ENCODE peak calls at places on chromosomes 1 and 21, in four cellular contexts. One of them, this sample, is unnamed.

GRCh38 chr1:163442214-163442765 is 120.5 kb downstream of the NUF2 start:
- DNase-seq in NCI-H1092: no peak
- DNase-seq in left cardiac atrium: no peak
- DNase-seq in stimulated activated CD8-positive, alpha-beta memory T cell treated with anti-CD3 and anti-CD28 coated beads, Interleukin-12 subunit alpha, Interleukin-12 subunit beta, amount 100 ng/mL, for 1 hour: no peak
- DNase-seq in this sample: no peak

GRCh38 chr1:32454726-32455125 is 10.1 kb upstream of the ZBTB8B start:
- DNase-seq in NCI-H1092: peak; percentile 88
- DNase-seq in stimulated activated CD8-positive, alpha-beta memory T cell treated with anti-CD3 and anti-CD28 coated beads, Interleukin-12 subunit alpha, Interleukin-12 subunit beta, amount 100 ng/mL, for 1 hour: no peak
- DNase-seq in left cardiac atrium: peak; percentile 68
- DNase-seq in this sample: no peak

GRCh38 chr1:67342002-67342890 is 34.6 kb downstream of the IL12RB2 start:
- DNase-seq in NCI-H1092: no peak
- DNase-seq in left cardiac atrium: no peak
- DNase-seq in stimulated activated CD8-positive, alpha-beta memory T cell treated with anti-CD3 and anti-CD28 coated beads, Interleukin-12 subunit alpha, Interleukin-12 subunit beta, amount 100 ng/mL, for 1 hour: no peak
- DNase-seq in this sample: no peak

GRCh38 chr1:234234199-234234598 is 139.1 kb upstream of the COA6 start:
- DNase-seq in NCI-H1092: no peak
- DNase-seq in left cardiac atrium: no peak
- DNase-seq in stimulated activated CD8-positive, alpha-beta memory T cell treated with anti-CD3 and anti-CD28 coated beads, Interleukin-12 subunit alpha, Interleukin-12 subunit beta, amount 100 ng/mL, for 1 hour: no peak
- DNase-seq in this sample: no peak

GRCh38 chr1:232508161-232508661 is 121.7 kb downstream of the SIPA1L2 start:
- DNase-seq in stimulated activated CD8-positive, alpha-beta memory T cell treated with anti-CD3 and anti-CD28 coated beads, Interleukin-12 subunit alpha, Interleukin-12 subunit beta, amount 100 ng/mL, for 1 hour: no peak
- DNase-seq in NCI-H1092: no peak
- DNase-seq in left cardiac atrium: peak; percentile 23
- DNase-seq in this sample: no peak

GRCh38 chr21:37396855-37397254 is 30.3 kb downstream of the DYRK1A start:
- DNase-seq in NCI-H1092: no peak
- DNase-seq in left cardiac atrium: no peak
- DNase-seq in stimulated activated CD8-positive, alpha-beta memory T cell treated with anti-CD3 and anti-CD28 coated beads, Interleukin-12 subunit alpha, Interleukin-12 subunit beta, amount 100 ng/mL, for 1 hour: no peak
- DNase-seq in this sample: no peak

GRCh38 chr1:26730695-26731094 is 34.9 kb downstream of the ARID1A start:
- DNase-seq in NCI-H1092: no peak
- DNase-seq in left cardiac atrium: no peak
- DNase-seq in stimulated activated CD8-positive, alpha-beta memory T cell treated with anti-CD3 and anti-CD28 coated beads, Interleukin-12 subunit alpha, Interleukin-12 subunit beta, amount 100 ng/mL, for 1 hour: no peak
- DNase-seq in this sample: no peak

GRCh38 chr1:27539901-27540861 is 50.2 kb upstream of the WASF2 start:
- DNase-seq in left cardiac atrium: no peak
- DNase-seq in NCI-H1092: no peak
- DNase-seq in stimulated activated CD8-positive, alpha-beta memory T cell treated with anti-CD3 and anti-CD28 coated beads, Interleukin-12 subunit alpha, Interleukin-12 subunit beta, amount 100 ng/mL, for 1 hour: no peak
- DNase-seq in this sample: no peak

GRCh38 chr1:29760165-29760564 is 523.8 kb downstream of the PTPRU start:
- DNase-seq in left cardiac atrium: no peak
- DNase-seq in stimulated activated CD8-positive, alpha-beta memory T cell treated with anti-CD3 and anti-CD28 coated beads, Interleukin-12 subunit alpha, Interleukin-12 subunit beta, amount 100 ng/mL, for 1 hour: no peak
- DNase-seq in NCI-H1092: no peak
- DNase-seq in this sample: no peak

GRCh38 chr1:67190942-67191341 is 24.7 kb downstream of the IL23R start:
- DNase-seq in left cardiac atrium: no peak
- DNase-seq in NCI-H1092: no peak
- DNase-seq in stimulated activated CD8-positive, alpha-beta memory T cell treated with anti-CD3 and anti-CD28 coated beads, Interleukin-12 subunit alpha, Interleukin-12 subunit beta, amount 100 ng/mL, for 1 hour: no peak
- DNase-seq in this sample: no peak

GRCh38 chr1:151990856-151991198 is 2.8 kb downstream of the S100A10 start:
- DNase-seq in NCI-H1092: peak; percentile 16
- DNase-seq in stimulated activated CD8-positive, alpha-beta memory T cell treated with anti-CD3 and anti-CD28 coated beads, Interleukin-12 subunit alpha, Interleukin-12 subunit beta, amount 100 ng/mL, for 1 hour: no peak
- DNase-seq in left cardiac atrium: no peak
- DNase-seq in this sample: no peak

GRCh38 chr21:41907496-41908258 is 28.5 kb upstream of the PRDM15 start:
- DNase-seq in stimulated activated CD8-positive, alpha-beta memory T cell treated with anti-CD3 and anti-CD28 coated beads, Interleukin-12 subunit alpha, Interleukin-12 subunit beta, amount 100 ng/mL, for 1 hour: no peak
- DNase-seq in NCI-H1092: no peak
- DNase-seq in left cardiac atrium: no peak
- DNase-seq in this sample: no peak

GRCh38 chr1:201229095-201229494 is 38.5 kb downstream of the IGFN1 start:
- DNase-seq in left cardiac atrium: no peak
- DNase-seq in NCI-H1092: no peak
- DNase-seq in stimulated activated CD8-positive, alpha-beta memory T cell treated with anti-CD3 and anti-CD28 coated beads, Interleukin-12 subunit alpha, Interleukin-12 subunit beta, amount 100 ng/mL, for 1 hour: no peak
- DNase-seq in this sample: no peak

GRCh38 chr1:55718758-55719671 is 503.9 kb upstream of the USP24 start:
- DNase-seq in NCI-H1092: no peak
- DNase-seq in stimulated activated CD8-positive, alpha-beta memory T cell treated with anti-CD3 and anti-CD28 coated beads, Interleukin-12 subunit alpha, Interleukin-12 subunit beta, amount 100 ng/mL, for 1 hour: no peak
- DNase-seq in left cardiac atrium: peak; percentile 66
- DNase-seq in this sample: peak; percentile 100

GRCh38 chr1:28313710-28314510 is 14.9 kb upstream of the MED18 start:
- DNase-seq in stimulated activated CD8-positive, alpha-beta memory T cell treated with anti-CD3 and anti-CD28 coated beads, Interleukin-12 subunit alpha, Interleukin-12 subunit beta, amount 100 ng/mL, for 1 hour: no peak
- DNase-seq in NCI-H1092: no peak
- DNase-seq in left cardiac atrium: peak; percentile 48
- DNase-seq in this sample: peak; percentile 39

GRCh38 chr1:109762821-109763645 is 690 bp downstream of the EPS8L3 start:
- DNase-seq in left cardiac atrium: peak; percentile 15
- DNase-seq in stimulated activated CD8-positive, alpha-beta memory T cell treated with anti-CD3 and anti-CD28 coated beads, Interleukin-12 subunit alpha, Interleukin-12 subunit beta, amount 100 ng/mL, for 1 hour: no peak
- DNase-seq in NCI-H1092: no peak
- DNase-seq in this sample: no peak

GRCh38 chr1:119648620-119649004 is 546 bp upstream of the ZNF697 start:
- DNase-seq in NCI-H1092: no peak
- DNase-seq in stimulated activated CD8-positive, alpha-beta memory T cell treated with anti-CD3 and anti-CD28 coated beads, Interleukin-12 subunit alpha, Interleukin-12 subunit beta, amount 100 ng/mL, for 1 hour: no peak
- DNase-seq in left cardiac atrium: no peak
- DNase-seq in this sample: no peak

GRCh38 chr1:8147922-8148321 is 121.8 kb upstream of the ERRFI1 start:
- DNase-seq in NCI-H1092: no peak
- DNase-seq in left cardiac atrium: no peak
- DNase-seq in stimulated activated CD8-positive, alpha-beta memory T cell treated with anti-CD3 and anti-CD28 coated beads, Interleukin-12 subunit alpha, Interleukin-12 subunit beta, amount 100 ng/mL, for 1 hour: no peak
- DNase-seq in this sample: no peak

GRCh38 chr1:180881806-180882509 is 30.7 kb upstream of the KIAA1614 start:
- DNase-seq in left cardiac atrium: no peak
- DNase-seq in NCI-H1092: peak; percentile 39
- DNase-seq in stimulated activated CD8-positive, alpha-beta memory T cell treated with anti-CD3 and anti-CD28 coated beads, Interleukin-12 subunit alpha, Interleukin-12 subunit beta, amount 100 ng/mL, for 1 hour: no peak
- DNase-seq in this sample: peak; percentile 19

GRCh38 chr1:159828916-159829634 is 2.4 kb downstream of the SLAMF8 start:
- DNase-seq in left cardiac atrium: peak; percentile 49
- DNase-seq in stimulated activated CD8-positive, alpha-beta memory T cell treated with anti-CD3 and anti-CD28 coated beads, Interleukin-12 subunit alpha, Interleukin-12 subunit beta, amount 100 ng/mL, for 1 hour: no peak
- DNase-seq in NCI-H1092: no peak
- DNase-seq in this sample: no peak

GRCh38 chr21:45505416-45506021 is 36.7 kb downstream of the SLC19A1 start:
- DNase-seq in NCI-H1092: no peak
- DNase-seq in stimulated activated CD8-positive, alpha-beta memory T cell treated with anti-CD3 and anti-CD28 coated beads, Interleukin-12 subunit alpha, Interleukin-12 subunit beta, amount 100 ng/mL, for 1 hour: no peak
- DNase-seq in left cardiac atrium: peak; percentile 20
- DNase-seq in this sample: no peak

GRCh38 chr1:156420209-156421061 is 51.4 kb downstream of the RHBG start:
- DNase-seq in NCI-H1092: no peak
- DNase-seq in stimulated activated CD8-positive, alpha-beta memory T cell treated with anti-CD3 and anti-CD28 coated beads, Interleukin-12 subunit alpha, Interleukin-12 subunit beta, amount 100 ng/mL, for 1 hour: peak; percentile 12
- DNase-seq in left cardiac atrium: no peak
- DNase-seq in this sample: no peak

GRCh38 chr1:167474191-167474641 is 44.1 kb downstream of the CD247 start:
- DNase-seq in left cardiac atrium: no peak
- DNase-seq in NCI-H1092: no peak
- DNase-seq in stimulated activated CD8-positive, alpha-beta memory T cell treated with anti-CD3 and anti-CD28 coated beads, Interleukin-12 subunit alpha, Interleukin-12 subunit beta, amount 100 ng/mL, for 1 hour: no peak
- DNase-seq in this sample: no peak

GRCh38 chr21:31873275-31873695 is 465 bp downstream of the HUNK start:
- DNase-seq in NCI-H1092: peak; percentile 24
- DNase-seq in stimulated activated CD8-positive, alpha-beta memory T cell treated with anti-CD3 and anti-CD28 coated beads, Interleukin-12 subunit alpha, Interleukin-12 subunit beta, amount 100 ng/mL, for 1 hour: no peak
- DNase-seq in left cardiac atrium: no peak
- DNase-seq in this sample: no peak

GRCh38 chr1:4702464-4702863 is 48.1 kb downstream of the AJAP1 start:
- DNase-seq in left cardiac atrium: no peak
- DNase-seq in NCI-H1092: no peak
- DNase-seq in stimulated activated CD8-positive, alpha-beta memory T cell treated with anti-CD3 and anti-CD28 coated beads, Interleukin-12 subunit alpha, Interleukin-12 subunit beta, amount 100 ng/mL, for 1 hour: no peak
- DNase-seq in this sample: no peak

GRCh38 chr21:35423694-35424093 is 374.6 kb upstream of the RUNX1 start:
- DNase-seq in left cardiac atrium: no peak
- DNase-seq in stimulated activated CD8-positive, alpha-beta memory T cell treated with anti-CD3 and anti-CD28 coated beads, Interleukin-12 subunit alpha, Interleukin-12 subunit beta, amount 100 ng/mL, for 1 hour: no peak
- DNase-seq in NCI-H1092: no peak
- DNase-seq in this sample: peak; percentile 64

GRCh38 chr1:244056602-244057001 is 5.5 kb downstream of the ZBTB18 start:
- DNase-seq in left cardiac atrium: no peak
- DNase-seq in stimulated activated CD8-positive, alpha-beta memory T cell treated with anti-CD3 and anti-CD28 coated beads, Interleukin-12 subunit alpha, Interleukin-12 subunit beta, amount 100 ng/mL, for 1 hour: no peak
- DNase-seq in NCI-H1092: no peak
- DNase-seq in this sample: no peak

GRCh38 chr1:171898956-171899355 is 57.7 kb downstream of the DNM3 start:
- DNase-seq in NCI-H1092: peak; percentile 33
- DNase-seq in stimulated activated CD8-positive, alpha-beta memory T cell treated with anti-CD3 and anti-CD28 coated beads, Interleukin-12 subunit alpha, Interleukin-12 subunit beta, amount 100 ng/mL, for 1 hour: no peak
- DNase-seq in left cardiac atrium: no peak
- DNase-seq in this sample: no peak

GRCh38 chr1:71014110-71014509 is 33.5 kb downstream of the PTGER3 start:
- DNase-seq in left cardiac atrium: no peak
- DNase-seq in NCI-H1092: no peak
- DNase-seq in stimulated activated CD8-positive, alpha-beta memory T cell treated with anti-CD3 and anti-CD28 coated beads, Interleukin-12 subunit alpha, Interleukin-12 subunit beta, amount 100 ng/mL, for 1 hour: no peak
- DNase-seq in this sample: no peak

This sample was measured in skeletal muscle cell.